ENCODE peak calls at places on chromosomes 16 and 17, in five cellular contexts. B is AG04449, P is IMR-90, Z is GM23338, M is PC-3. J is an unnamed sample.

GRCh38 chr17:13355054-13355453 is 246.7 kb downstream of the HS3ST3A1 start:
- DNase-seq in B (no peak), P (no peak), Z (no peak), M (no peak), J (no peak)

GRCh38 chr17:7922499-7923289 is 6.6 kb upstream of the RNF227 start:
- DNase-seq in B (no peak), P (peak), Z (peak), M (no peak), J (peak)

GRCh38 chr17:21330436-21331160 is 45.6 kb upstream of the KCNJ12 start:
- DNase-seq in B (no peak), P (no peak), Z (no peak), M (no peak), J (no peak)

GRCh38 chr17:65794572-65794971 is 233.1 kb upstream of the AXIN2 start:
- DNase-seq in B (no peak), P (peak), Z (peak), M (peak), J (no peak)

GRCh38 chr16:15732416-15732815 is 82.4 kb downstream of the NDE1 start:
- DNase-seq in B (no peak), P (peak), Z (no peak), M (no peak), J (no peak)

GRCh38 chr17:27976331-27976730 is 66.1 kb upstream of the NLK start:
- DNase-seq in B (no peak), P (no peak), Z (no peak), M (no peak), J (no peak)

GRCh38 chr16:3807425-3808123 is 72.9 kb downstream of the CREBBP start:
- DNase-seq in B (no peak), P (no peak), Z (no peak), M (no peak), J (no peak)

GRCh38 chr17:55521193-55521592 is 9.9 kb upstream of the SMIM36 start:
- DNase-seq in B (no peak), P (no peak), Z (no peak), M (no peak), J (no peak)

GRCh38 chr16:46673320-46674013 is 15.5 kb downstream of the VPS35 start:
- DNase-seq in B (no peak), P (peak), Z (peak), M (peak), J (no peak)

GRCh38 chr17:35496470-35497290 is 40.8 kb downstream of the SLFN12L start:
- DNase-seq in B (no peak), P (no peak), Z (peak), M (no peak), J (no peak)

GRCh38 chr17:63945851-63946439 is 13.8 kb upstream of the CD79B start:
- DNase-seq in B (no peak), P (no peak), Z (no peak), M (no peak), J (no peak)
- TF ChIP-seq CTCF in B (no peak), P (no peak), Z (peak), M (no peak), J (no peak)

DNA sequence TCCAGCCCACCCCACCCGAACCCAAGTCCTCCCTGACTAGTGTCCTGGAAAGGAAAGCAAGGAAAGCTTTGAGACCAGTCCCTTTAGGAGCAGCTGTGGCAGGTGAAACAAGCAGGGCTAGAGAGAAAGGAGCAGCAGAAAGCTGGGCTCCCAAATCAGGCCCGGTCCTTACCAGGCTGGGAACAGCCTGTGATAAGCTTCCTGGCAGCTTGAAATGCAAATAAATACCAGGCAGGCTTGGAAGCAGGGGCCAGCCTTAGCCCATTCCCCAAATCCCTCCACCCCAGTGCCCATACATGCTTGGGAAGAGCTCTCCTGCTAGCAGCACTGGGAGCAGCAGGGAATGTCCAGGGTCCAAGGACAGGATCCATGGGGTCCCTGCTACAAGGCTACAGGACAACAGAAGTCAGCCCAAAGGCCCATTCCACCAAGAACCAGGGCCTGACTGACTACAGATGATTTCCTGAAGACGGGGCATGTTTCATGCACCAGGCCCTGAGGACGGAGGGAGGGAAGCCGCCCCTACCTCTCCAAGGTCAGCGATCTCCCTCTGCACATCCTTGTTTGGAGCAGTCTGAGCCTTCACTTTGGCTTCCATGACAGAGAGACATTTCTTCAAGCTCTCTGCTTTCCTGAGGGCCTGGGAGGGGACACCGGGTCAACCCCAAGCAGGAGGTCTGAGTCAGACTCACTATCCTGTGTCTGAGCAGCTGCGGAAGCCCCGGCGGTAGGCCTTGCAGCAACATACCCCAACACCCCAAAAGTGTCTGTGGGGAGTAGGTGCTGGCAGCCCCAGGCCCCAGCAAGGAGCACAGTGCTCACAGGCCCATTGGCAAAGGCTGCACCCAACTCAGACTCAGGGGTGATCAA is 2.6 kb upstream of the EXOSC6 start:
- DNase-seq in B (no peak), P (peak), Z (peak), M (no peak), J (no peak)
- H3K4me3 ChIP-seq in B (no peak), P (no peak), Z (no peak), M (no peak), J (no peak)

GRCh38 chr16:87661561-87661960 is 59.3 kb downstream of the JPH3 start:
- DNase-seq in B (no peak), P (peak), Z (peak), M (peak), J (no peak)
- TF ChIP-seq CTCF in B (no peak), P (no peak), Z (no peak), M (no peak), J (no peak)

DNA sequence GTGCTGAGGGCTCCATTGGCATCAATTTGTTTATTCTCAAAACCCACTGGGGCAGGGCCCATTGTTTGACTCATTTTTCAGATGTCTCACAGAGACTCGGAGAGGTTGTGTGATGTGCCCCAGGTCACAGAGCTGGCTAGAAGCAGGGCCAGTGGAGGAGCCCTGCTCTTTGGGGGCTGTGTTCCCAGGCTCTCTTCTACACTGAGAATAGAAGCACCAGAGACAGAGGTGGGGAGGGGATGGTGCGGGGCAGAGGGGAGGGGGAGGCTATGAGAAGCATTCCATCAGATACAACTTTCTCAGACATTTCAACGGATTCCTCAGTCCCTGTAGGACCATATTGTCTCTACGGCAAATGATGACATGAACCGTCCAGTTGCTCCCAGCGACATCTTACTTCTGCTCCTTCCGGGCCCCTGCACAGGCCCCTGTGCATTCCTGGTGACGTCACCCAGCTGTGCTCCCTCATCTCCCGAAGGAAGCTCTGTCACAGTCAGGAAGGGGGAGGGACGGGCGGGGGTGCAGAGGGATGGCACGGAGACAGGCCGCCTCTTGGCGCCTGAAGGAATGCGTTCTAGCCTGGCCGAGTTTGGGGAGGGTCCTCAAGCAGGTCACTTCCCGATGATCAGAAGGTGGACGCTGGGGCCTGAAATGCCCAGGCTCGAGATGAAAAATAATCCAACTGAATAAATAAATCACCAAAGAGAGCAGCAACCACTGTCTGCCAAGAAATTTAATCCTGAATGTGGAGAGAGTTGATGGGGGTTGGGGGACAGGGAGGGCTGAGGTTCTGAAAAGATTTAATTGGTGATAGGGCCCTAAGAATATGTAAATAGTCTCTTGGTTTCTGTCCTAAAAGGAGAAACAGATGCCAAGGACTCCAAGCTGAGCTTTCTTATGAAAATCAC is 114.1 kb downstream of the NOG start:
- DNase-seq in B (no peak), P (peak), Z (peak), M (no peak), J (no peak)
- H3K4me3 ChIP-seq in B (no peak), P (no peak), Z (peak), M (no peak), J (no peak)

DNA sequence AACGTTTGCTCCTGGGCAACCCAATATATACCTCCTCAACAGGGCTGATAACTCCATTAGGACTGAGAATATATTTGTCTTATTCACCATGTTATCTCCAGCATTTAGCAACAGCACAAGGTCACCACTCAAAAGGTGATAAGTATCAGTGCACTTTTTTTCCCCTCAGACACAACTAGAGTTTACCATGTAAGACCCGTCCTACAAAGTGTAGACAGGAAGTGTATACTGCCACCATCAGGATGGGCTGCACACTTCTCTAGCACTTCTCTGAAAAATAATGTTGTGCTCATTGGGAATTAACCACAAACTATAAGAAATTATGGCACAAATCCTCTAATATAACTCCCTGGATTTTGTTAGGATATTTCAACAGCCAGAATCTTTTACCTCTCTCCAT is 5.7 kb upstream of the VAT1L start:
- DNase-seq in B (no peak), P (peak), Z (peak), M (no peak), J (no peak)
- TF ChIP-seq CTCF in B (peak), P (peak), Z (peak), M (no peak), J (peak)

GRCh38 chr16:18803569-18804462 is 2.5 kb upstream of the ARL6IP1 start:
- DNase-seq in B (no peak), P (peak), Z (no peak), M (peak), J (no peak)

GRCh38 chr16:18801197-18801972 is at the start of gene ARL6IP1:
- DNase-seq in B (peak), P (peak), Z (peak), M (peak), J (peak)

GRCh38 chr16:18805257-18805773 is 4.0 kb upstream of the ARL6IP1 start:
- DNase-seq in B (no peak), P (no peak), Z (no peak), M (no peak), J (no peak)

GRCh38 chr16:18802755-18803218 is 1.4 kb upstream of the ARL6IP1 start:
- DNase-seq in B (no peak), P (no peak), Z (no peak), M (no peak), J (no peak)

GRCh38 chr16:18804540-18804939 is 3.2 kb upstream of the ARL6IP1 start:
- DNase-seq in B (no peak), P (no peak), Z (peak), M (no peak), J (no peak)
- H3K4me3 ChIP-seq in B (no peak), P (no peak), Z (peak), M (no peak), J (no peak)

J was measured in AG04450.